ENCODE peak calls at places on chromosome 3, in nine cellular contexts. S is RPMI8226; P is effector memory CD8-positive, alpha-beta T cell; G is hypothalamus; Y is aorta; W is NCI-H2171 treated with DMSO at 0.1 percent for 48 hours; L is T-helper 1 cell; Q is small intestine; E is activated T-cell treated with anti-CD3 and anti-CD28 coated beads for 4 hours. D is an unnamed sample.

GRCh38 chr3:108602249-108602934 is 12.9 kb downstream of the DZIP3 start:
- DNase-seq in Q (peak), L (no peak), W (no peak), S (no peak), E (no peak), G (no peak), P (peak), Y (no peak), D (no peak)

GRCh38 chr3:40911264-40911663 is 288.0 kb upstream of the CTNNB1 start:
- DNase-seq in S (no peak), E (no peak), L (no peak), Q (no peak), G (no peak), Y (no peak), W (no peak), P (no peak), D (no peak)

GRCh38 chr3:195209836-195210551 is 61.0 kb downstream of the XXYLT1 start:
- DNase-seq in P (no peak), G (no peak), S (no peak), Q (no peak), W (no peak), E (no peak), L (no peak), Y (peak), D (peak)

GRCh38 chr3:129003578-129004112 is 2.5 kb downstream of the EFCC1 start:
- DNase-seq in S (peak), L (peak), P (peak), W (peak), Y (no peak), E (no peak), G (no peak), Q (peak), D (no peak)

GRCh38 chr3:37040231-37040630 is 46.9 kb downstream of the MLH1 start:
- DNase-seq in W (no peak), L (no peak), P (no peak), G (no peak), E (no peak), Q (no peak), S (no peak), Y (no peak), D (no peak)

GRCh38 chr3:188090626-188091309 is 63.2 kb upstream of the LPP start:
- DNase-seq in Q (no peak), G (no peak), E (no peak), Y (no peak), S (no peak), W (no peak), P (no peak), L (no peak), D (no peak)

GRCh38 chr3:188539631-188540194 is 385.8 kb downstream of the LPP start:
- DNase-seq in P (no peak), Q (no peak), L (no peak), S (no peak), G (no peak), E (no peak), Y (no peak), W (peak), D (no peak)

GRCh38 chr3:189685854-189686253 is 54.7 kb downstream of the TP63 start:
- DNase-seq in E (no peak), Q (no peak), Y (no peak), L (no peak), P (no peak), W (no peak), G (no peak), S (no peak), D (no peak)

GRCh38 chr3:13655074-13655913 is 106.4 kb downstream of the FBLN2 start:
- DNase-seq in L (no peak), S (peak), Q (no peak), W (no peak), P (no peak), G (no peak), Y (peak), E (no peak), D (no peak)

GRCh38 chr3:56894912-56895431 is 93.2 kb upstream of the ARHGEF3 start:
- DNase-seq in L (no peak), G (no peak), S (no peak), P (no peak), Y (no peak), E (no peak), W (no peak), Q (no peak), D (no peak)

GRCh38 chr3:3178498-3179328 is 778 bp downstream of the CRBN start:
- DNase-seq in L (no peak), Q (peak), P (no peak), Y (no peak), G (no peak), S (no peak), E (no peak), W (no peak), D (no peak)

GRCh38 chr3:157429703-157430102 is 6.9 kb upstream of the PTX3 start:
- DNase-seq in Q (no peak), G (no peak), Y (no peak), P (no peak), E (no peak), W (no peak), S (no peak), L (no peak), D (no peak)

GRCh38 chr3:88003115-88003755 is 55.6 kb downstream of the CGGBP1 start:
- DNase-seq in G (no peak), L (no peak), P (no peak), Q (peak), W (peak), E (no peak), S (peak), Y (no peak), D (no peak)

GRCh38 chr3:123692041-123692440 is 107.2 kb upstream of the HACD2 start:
- DNase-seq in S (no peak), L (no peak), Y (no peak), Q (no peak), P (no peak), G (no peak), E (no peak), W (no peak), D (no peak)

GRCh38 chr3:146783446-146783845 is 178.3 kb upstream of the PLSCR5 start:
- DNase-seq in S (no peak), W (no peak), Y (no peak), P (no peak), L (no peak), G (no peak), E (no peak), Q (no peak), D (no peak)

D was measured in sigmoid colon.